ENCODE peak calls at places on chromosomes 11 and 22, in six cellular contexts. X is progenitor cell of endocrine pancreas, F is WTC11, R is mammary epithelial cell, M is esophagus squamous epithelium, A is HFFc6. Z is an unnamed sample.

GRCh38 chr22:40746428-40747220 is 67.3 kb downstream of the MCHR1 start:
- DNase-seq in X (no peak), F (no peak), R (peak), M (no peak), A (no peak), Z (no peak)

GRCh38 chr22:27093422-27093821 is 436.0 kb downstream of the MIAT start:
- DNase-seq in X (no peak), F (no peak), R (no peak), M (no peak), A (no peak), Z (no peak)

GRCh38 chr22:27876684-27877083 is 42.4 kb downstream of the PITPNB start:
- DNase-seq in X (no peak), F (no peak), R (no peak), M (no peak), A (no peak), Z (no peak)

GRCh38 chr11:16603890-16604783 is 134.3 kb upstream of the C11orf58 start:
- DNase-seq in X (no peak), F (peak), R (peak), M (no peak), A (no peak), Z (peak)

GRCh38 chr11:108246885-108247284 is 24.0 kb downstream of the ATM start:
- DNase-seq in X (no peak), F (no peak), R (no peak), M (no peak), A (no peak), Z (no peak)

GRCh38 chr11:68610452-68611116 is 73.8 kb upstream of the GAL start:
- DNase-seq in X (no peak), F (no peak), R (no peak), M (no peak), A (peak), Z (no peak)

GRCh38 chr11:120858740-120859139 is 165.2 kb upstream of the TBCEL start:
- DNase-seq in X (no peak), F (no peak), R (no peak), M (no peak), A (no peak), Z (no peak)

GRCh38 chr11:10005955-10006525 is 288.0 kb downstream of the SBF2 start:
- DNase-seq in X (no peak), F (no peak), R (no peak), M (no peak), A (no peak), Z (no peak)

GRCh38 chr22:44182591-44183588 is 2.2 kb downstream of the PARVG start:
- DNase-seq in X (no peak), F (no peak), R (no peak), M (no peak), A (no peak), Z (no peak)

GRCh38 chr11:37748641-37749040 is 1150.6 kb upstream of the RAG2 start:
- DNase-seq in X (no peak), F (no peak), R (no peak), M (no peak), A (no peak), Z (no peak)

GRCh38 chr11:57320067-57320718 is 4.6 kb downstream of the TNKS1BP1 start:
- DNase-seq in X (no peak), F (no peak), R (no peak), M (no peak), A (no peak), Z (no peak)

GRCh38 chr11:75341583-75341982 is 9.9 kb downstream of the ARRB1 start:
- DNase-seq in X (no peak), F (no peak), R (no peak), M (no peak), A (no peak), Z (no peak)

GRCh38 chr11:19079643-19080440 is 19.3 kb upstream of the MRGPRX2 start:
- DNase-seq in X (no peak), F (no peak), R (peak), M (no peak), A (peak), Z (no peak)

GRCh38 chr11:60891103-60891741 is 15.2 kb downstream of the PRPF19 start:
- DNase-seq in X (no peak), F (no peak), R (no peak), M (no peak), A (no peak), Z (no peak)

GRCh38 chr22:31263896-31264295 is 28.4 kb downstream of the PIK3IP1 start:
- DNase-seq in X (no peak), F (no peak), R (no peak), M (no peak), A (no peak), Z (no peak)
- TF ChIP-seq CTCF in X (no peak), F (no peak), R (no peak), M (no peak), A (no peak), Z (no peak)

GRCh38 chr11:13249992-13250391 is 27.6 kb upstream of the BMAL1 start:
- DNase-seq in X (no peak), F (peak), R (peak), M (no peak), A (peak), Z (no peak)

GRCh38 chr11:13249177-13249576 is 28.4 kb upstream of the BMAL1 start:
- DNase-seq in X (no peak), F (no peak), R (no peak), M (no peak), A (no peak), Z (no peak)

GRCh38 chr11:13251961-13252360 is 25.6 kb upstream of the BMAL1 start:
- DNase-seq in X (no peak), F (no peak), R (no peak), M (no peak), A (no peak), Z (no peak)

GRCh38 chr11:13242564-13242963 is 35.0 kb upstream of the BMAL1 start:
- DNase-seq in X (no peak), F (no peak), R (no peak), M (no peak), A (no peak), Z (no peak)

DNA sequence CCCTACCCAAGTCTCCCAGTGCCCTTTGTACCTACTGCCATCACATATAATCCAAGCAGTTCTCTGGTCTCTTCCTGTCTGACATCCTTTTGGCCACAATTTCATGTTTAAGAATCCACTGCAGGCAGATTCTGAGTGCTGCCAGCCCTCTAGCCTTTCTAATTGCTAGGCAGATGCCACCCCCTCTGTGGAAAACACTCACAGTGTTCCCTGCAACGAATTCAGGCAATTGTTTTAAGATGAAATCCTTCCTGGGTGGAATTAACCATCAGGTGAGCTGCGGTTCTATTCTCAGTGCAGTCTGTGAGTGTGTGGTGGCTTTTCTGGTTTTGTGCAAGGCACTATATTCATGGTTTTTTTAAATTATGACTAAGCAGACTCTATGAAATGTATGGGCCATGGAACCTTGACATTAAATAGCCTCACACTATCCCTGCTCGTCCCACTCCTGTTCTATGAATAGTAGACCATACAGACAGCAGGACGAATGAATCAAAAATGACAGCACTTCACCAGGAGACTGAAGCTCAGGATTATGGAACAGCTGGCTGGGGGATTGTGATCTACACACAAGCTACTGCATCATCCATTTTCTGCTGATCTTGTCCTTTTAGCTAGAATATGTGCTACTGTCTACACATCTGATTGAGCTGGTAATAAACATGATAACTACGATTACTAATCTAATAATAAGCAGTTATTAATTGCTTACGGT is 29.8 kb upstream of the BMAL1 start:
- DNase-seq in X (no peak), F (no peak), R (no peak), M (no peak), A (no peak), Z (no peak)
- TF ChIP-seq CTCF in X (no peak), F (no peak), R (no peak), M (no peak), A (no peak), Z (no peak)

DNA sequence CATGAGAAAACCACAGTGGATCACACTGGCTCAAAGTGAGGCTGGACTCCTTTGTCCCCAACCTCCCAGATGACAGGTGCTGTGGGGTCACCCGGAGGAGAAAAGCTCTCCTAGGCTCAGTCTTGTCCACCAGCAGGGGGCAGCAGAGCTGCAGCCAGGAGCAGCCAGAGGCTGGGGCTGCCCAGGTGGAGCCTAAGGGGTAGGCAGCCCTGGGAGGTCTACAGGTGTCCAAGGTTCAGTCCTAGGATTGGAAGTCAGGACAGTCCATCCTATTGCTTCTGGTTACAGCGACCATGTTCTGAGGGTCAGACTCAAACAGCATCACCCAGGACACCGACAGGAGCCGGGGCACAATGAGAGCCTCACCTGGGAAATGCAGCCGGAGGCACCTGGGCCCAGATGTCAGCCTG is 77.6 kb upstream of the IGLL5 start:
- DNase-seq in X (peak), F (peak), R (no peak), M (no peak), A (no peak), Z (peak)
- TF ChIP-seq CTCF in X (peak), F (peak), R (peak), M (peak), A (no peak), Z (peak)

GRCh38 chr11:44954051-44954906 is 3.6 kb upstream of the TP53I11 start:
- DNase-seq in X (no peak), F (no peak), R (no peak), M (no peak), A (no peak), Z (no peak)

GRCh38 chr11:44950036-44950624 is 553 bp downstream of the TP53I11 start:
- DNase-seq in X (peak), F (peak), R (no peak), M (no peak), A (no peak), Z (peak)

GRCh38 chr11:44952500-44953260 is 2.0 kb upstream of the TP53I11 start:
- DNase-seq in X (no peak), F (no peak), R (no peak), M (no peak), A (no peak), Z (no peak)

GRCh38 chr11:44950625-44951472 is at the start of gene TP53I11:
- DNase-seq in X (peak), F (peak), R (peak), M (no peak), A (no peak), Z (peak)

GRCh38 chr11:44952082-44952481 is 1.4 kb upstream of the TP53I11 start:
- DNase-seq in X (no peak), F (no peak), R (no peak), M (no peak), A (no peak), Z (no peak)
- TF ChIP-seq CTCF in X (no peak), F (no peak), R (no peak), M (no peak), A (no peak), Z (no peak)

DNA sequence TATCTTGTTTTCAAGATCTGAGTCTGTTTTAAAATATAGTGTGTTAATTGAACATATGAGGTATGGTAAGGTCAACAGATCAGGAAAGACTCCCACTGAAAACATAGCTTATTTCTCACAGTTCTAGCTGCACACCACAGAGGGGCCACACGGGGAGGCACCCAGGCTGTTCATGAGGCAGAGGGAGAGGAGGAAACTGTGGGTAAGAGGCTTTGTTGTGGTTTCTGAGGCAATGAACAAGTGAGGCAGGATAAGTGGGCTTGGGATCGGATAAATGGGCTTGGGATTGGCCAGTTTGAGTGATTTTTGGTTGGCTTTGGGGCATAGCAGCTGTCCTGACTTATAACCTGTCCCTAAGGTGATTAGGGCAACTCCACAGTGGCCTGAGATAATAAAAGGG is 242.1 kb downstream of the LUZP2 start:
- DNase-seq in X (no peak), F (no peak), R (no peak), M (no peak), A (no peak), Z (no peak)
- TF ChIP-seq CTCF in X (no peak), F (no peak), R (no peak), M (no peak), A (no peak), Z (no peak)

GRCh38 chr22:42743501-42743991 is 22.9 kb upstream of the A4GALT start:
- DNase-seq in X (no peak), F (no peak), R (no peak), M (no peak), A (no peak), Z (no peak)
- TF ChIP-seq CTCF in X (no peak), F (no peak), R (no peak), M (no peak), A (no peak), Z (no peak)

GRCh38 chr11:127496165-127496564 is 495.6 kb upstream of the KIRREL3 start:
- DNase-seq in X (no peak), F (no peak), R (no peak), M (no peak), A (no peak), Z (no peak)

GRCh38 chr11:127490896-127491295 is 490.3 kb upstream of the KIRREL3 start:
- DNase-seq in X (no peak), F (no peak), R (no peak), M (no peak), A (no peak), Z (no peak)

GRCh38 chr11:127492025-127492424 is 491.5 kb upstream of the KIRREL3 start:
- DNase-seq in X (no peak), F (no peak), R (no peak), M (no peak), A (no peak), Z (no peak)

GRCh38 chr11:127491589-127491988 is 491.0 kb upstream of the KIRREL3 start:
- DNase-seq in X (no peak), F (no peak), R (no peak), M (no peak), A (no peak), Z (no peak)

DNA sequence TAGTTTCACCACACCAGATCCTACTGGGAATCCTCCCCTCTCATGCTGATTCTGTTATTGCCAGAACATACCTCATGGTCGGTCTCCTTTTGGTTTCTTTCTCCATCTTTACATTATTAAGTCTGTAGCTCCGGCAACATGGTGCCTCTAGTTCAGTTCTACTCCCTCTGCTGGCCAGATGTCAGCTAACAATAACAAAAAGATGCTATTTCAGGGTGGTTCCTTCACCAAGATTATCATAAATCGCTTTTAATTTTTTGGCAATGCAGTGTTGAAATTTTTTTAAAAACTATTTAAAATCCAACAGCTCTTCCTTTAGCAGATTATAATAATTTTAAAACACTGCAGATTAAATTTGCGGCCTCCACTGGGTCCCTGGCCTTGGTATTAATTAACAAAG is 492.8 kb upstream of the KIRREL3 start:
- DNase-seq in X (no peak), F (no peak), R (peak), M (no peak), A (peak), Z (no peak)
- TF ChIP-seq CTCF in X (peak), F (peak), R (peak), M (no peak), A (peak), Z (peak)

DNA sequence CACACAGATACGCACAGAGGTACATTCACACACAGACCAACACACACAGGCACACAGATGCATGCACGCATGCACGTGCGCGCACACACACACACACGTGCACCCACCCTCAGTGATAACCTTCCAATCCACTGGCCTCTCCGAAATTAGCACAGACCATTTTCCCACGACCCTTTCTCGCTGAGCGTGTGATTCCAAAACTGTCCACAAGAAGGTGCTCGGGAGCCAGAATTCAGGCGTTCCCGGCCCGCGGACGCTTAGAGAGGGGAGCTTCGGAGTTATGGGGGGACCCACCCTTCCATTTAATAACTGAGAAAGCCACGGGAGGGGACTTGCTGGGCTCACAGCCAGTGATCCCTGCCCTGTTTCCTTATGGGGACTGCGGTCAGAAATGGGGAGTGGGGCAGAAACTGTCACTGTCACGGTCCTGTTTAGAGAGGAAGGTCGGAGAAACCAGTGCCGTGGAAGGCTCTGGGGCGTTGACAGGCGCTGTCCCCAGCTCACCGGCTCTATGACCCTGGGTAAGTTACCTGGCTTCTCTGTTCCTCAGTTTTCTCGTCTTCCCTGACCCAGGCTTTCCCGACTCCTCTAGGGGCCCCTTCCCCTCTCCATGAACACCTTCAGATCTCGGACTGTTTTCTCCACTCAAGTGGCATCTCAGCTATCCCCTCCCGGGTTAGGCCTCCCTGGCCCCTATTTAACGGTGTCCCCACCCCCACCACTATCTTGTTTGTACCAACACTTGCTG is 33.6 kb upstream of the SLC35C1 start:
- DNase-seq in X (peak), F (peak), R (peak), M (no peak), A (peak), Z (peak)
- TF ChIP-seq CTCF in X (peak), F (peak), R (peak), M (peak), A (peak), Z (peak)

DNA sequence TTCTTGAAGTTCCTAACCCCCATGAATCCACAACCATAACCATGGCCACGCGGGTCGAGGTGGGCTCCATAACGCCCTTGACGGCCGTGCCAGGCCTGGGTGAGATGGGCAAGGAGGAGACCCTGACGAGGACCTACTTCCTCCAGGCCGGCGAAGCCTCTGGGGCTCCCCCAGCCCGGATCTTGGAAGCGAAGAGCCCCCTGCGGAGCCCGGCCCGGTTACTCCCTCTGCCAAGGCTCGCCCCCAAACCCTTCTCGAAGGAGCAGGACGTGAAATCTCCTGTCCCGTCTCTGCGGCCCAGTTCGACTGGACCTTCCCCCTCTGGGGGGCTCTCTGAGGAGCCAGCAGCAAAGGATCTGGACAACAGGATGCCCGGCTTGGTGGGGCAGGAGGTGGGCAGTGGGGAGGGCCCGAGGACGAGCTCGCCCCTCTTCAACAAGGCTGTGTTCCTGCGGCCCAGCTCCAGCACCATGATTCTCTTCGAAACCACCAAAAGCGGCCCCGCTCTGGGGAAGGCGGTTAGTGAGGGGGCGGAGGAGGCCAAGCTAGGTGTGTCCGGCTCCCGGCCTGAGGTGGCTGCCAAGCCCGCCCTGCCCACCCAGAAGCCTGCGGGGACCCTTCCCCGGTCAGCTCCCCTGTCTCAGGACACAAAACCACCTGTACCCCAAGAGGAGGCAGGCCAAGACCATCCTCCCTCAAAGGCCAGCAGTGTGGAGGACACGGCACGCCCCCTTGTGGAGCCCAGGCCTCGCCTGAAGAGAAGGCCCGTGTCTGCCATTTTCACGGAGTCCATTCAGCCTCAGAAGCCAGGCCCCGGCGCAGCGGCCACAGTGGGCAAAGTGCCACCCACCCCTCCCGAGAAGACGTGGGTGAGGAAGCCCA is 75.7 kb downstream of the KIAA1671 start:
- DNase-seq in X (no peak), F (peak), R (no peak), M (no peak), A (no peak), Z (peak)
- TF ChIP-seq CTCF in X (peak), F (peak), R (peak), M (peak), A (peak), Z (no peak)

GRCh38 chr11:93741094-93741881 is at the start of the genes C11orf54 and TAF1D:
- DNase-seq in X (peak), F (peak), R (peak), M (peak), A (peak), Z (peak)
- TF ChIP-seq CTCF in X (no peak), F (no peak), R (no peak), M (peak), A (peak), Z (no peak)